ENCODE peak calls at places on chromosomes 3 and 15, in eight cellular contexts. Q is CD4-positive, alpha-beta memory T cell; N is NCI-H446; R is astrocyte of the spinal cord; X is type B pancreatic cell; H is central memory CD8-positive, alpha-beta T cell; F is naive thymus-derived CD8-positive, alpha-beta T cell; Z is NCI-H748 treated with DMSO at 0.1 percent for 48 hours. V is an unnamed sample.

GRCh38 chr15:22973286-22973685 is 6.9 kb downstream of the CYFIP1 start:
- DNase-seq in Q (no peak), N (no peak), R (no peak), X (no peak), H (no peak), F (no peak), Z (no peak), V (no peak)

GRCh38 chr3:188179006-188179966 is 25.3 kb downstream of the LPP start:
- DNase-seq in Q (no peak), N (no peak), R (peak; percentile 76), X (no peak), H (no peak), F (no peak), Z (no peak), V (peak; percentile 64)

GRCh38 chr15:96771035-96771434 is 440.5 kb downstream of the NR2F2 start:
- DNase-seq in Q (no peak), N (no peak), R (no peak), X (no peak), H (no peak), F (no peak), Z (no peak), V (no peak)

GRCh38 chr15:90400759-90401314 is 12.8 kb downstream of the IQGAP1 start:
- DNase-seq in Q (peak; percentile 85), N (peak; percentile 7), R (peak; percentile 97), X (no peak), H (peak; percentile 73), F (peak; percentile 28), Z (peak; percentile 62), V (peak; percentile 96)

GRCh38 chr3:42023380-42023779 is 61.5 kb upstream of the ULK4 start:
- DNase-seq in Q (no peak), N (no peak), R (no peak), X (no peak), H (no peak), F (no peak), Z (no peak), V (no peak)

GRCh38 chr3:172461530-172462138 is 13.4 kb upstream of the GHSR start:
- DNase-seq in Q (peak; percentile 20), N (no peak), R (peak; percentile 28), X (no peak), H (no peak), F (no peak), Z (no peak), V (no peak)

GRCh38 chr3:111652492-111653180 is 57.5 kb upstream of the ZBED2 start:
- DNase-seq in Q (no peak), N (no peak), R (no peak), X (no peak), H (no peak), F (no peak), Z (no peak), V (no peak)

GRCh38 chr15:79082363-79083070 is 8.1 kb downstream of the RASGRF1 start:
- DNase-seq in Q (no peak), N (no peak), R (no peak), X (no peak), H (no peak), F (no peak), Z (no peak), V (no peak)

GRCh38 chr15:27201425-27201824 is 230.4 kb downstream of the GABRG3 start:
- DNase-seq in Q (no peak), N (no peak), R (no peak), X (no peak), H (no peak), F (no peak), Z (no peak), V (no peak)

GRCh38 chr15:70856177-70856883 is 2.4 kb upstream of the LARP6 start:
- DNase-seq in Q (no peak), N (no peak), R (peak; percentile 35), X (no peak), H (no peak), F (no peak), Z (no peak), V (no peak)